ENCODE peak calls at places on chromosomes 4 and X, in ten cellular contexts. I, M, S, N, T, D, W, Y, J and F are unnamed samples.
A peak's percentile ranks its signal among the peaks of the same experiment; 100 is the strongest.

GRCh38 chrX:1394731-1395501 is 3.0 kb upstream of the SLC25A6 start:
- DNase-seq in D (no peak), N (peak; percentile 75), Y (no peak), I (no peak), M (no peak), J (no peak), T (peak; percentile 45), W (no peak), S (no peak), F (peak; percentile 67)

GRCh38 chr4:53744446-53745160 is 153.3 kb upstream of the LNX1 start:
- DNase-seq in N (no peak), I (no peak), D (no peak), Y (no peak), S (no peak), J (no peak), T (no peak), M (no peak), W (no peak), F (no peak)

GRCh38 chr4:16868674-16869073 is 29.8 kb downstream of the LDB2 start:
- DNase-seq in I (no peak), T (no peak), W (no peak), S (no peak), N (no peak), J (no peak), Y (no peak), D (no peak), M (no peak), F (no peak)

GRCh38 chr4:96630839-96631238 is 790.9 kb downstream of the PDHA2 start:
- DNase-seq in S (no peak), N (no peak), W (no peak), Y (no peak), J (no peak), I (no peak), D (no peak), M (no peak), T (no peak), F (no peak)

GRCh38 chr4:101279377-101279871 is 67.9 kb downstream of the PPP3CA start:
- DNase-seq in M (no peak), Y (no peak), D (no peak), T (no peak), S (no peak), N (no peak), W (peak; percentile 28), J (no peak), I (no peak), F (no peak)

GRCh38 chr4:158949094-158949493 is 153.8 kb upstream of the RAPGEF2 start:
- DNase-seq in Y (peak; percentile 79), W (peak; percentile 66), T (no peak), M (no peak), I (no peak), N (no peak), D (no peak), J (no peak), S (no peak), F (no peak)

GRCh38 chr4:27692098-27692679 is 831.5 kb downstream of the STIM2 start:
- DNase-seq in D (peak; percentile 38), W (peak; percentile 52), I (no peak), J (no peak), S (no peak), T (no peak), N (no peak), M (peak; percentile 55), Y (peak; percentile 64), F (no peak)

GRCh38 chrX:123425904-123426303 is 241.8 kb downstream of the GRIA3 start:
- DNase-seq in J (no peak), S (no peak), D (no peak), M (no peak), W (no peak), I (no peak), T (no peak), Y (peak; percentile 38), N (no peak), F (no peak)

GRCh38 chrX:25156323-25156722 is 140.6 kb upstream of the ARX start:
- DNase-seq in S (no peak), M (no peak), N (no peak), T (no peak), W (no peak), I (no peak), J (no peak), Y (no peak), D (no peak), F (no peak)

GRCh38 chrX:22135994-22136684 is 104.0 kb downstream of the PHEX start:
- DNase-seq in J (no peak), D (peak; percentile 21), I (peak; percentile 54), N (no peak), T (no peak), Y (peak; percentile 88), S (no peak), M (peak; percentile 24), W (peak; percentile 63), F (no peak)

GRCh38 chr4:25966171-25966570 is 52.2 kb downstream of the SMIM20 start:
- DNase-seq in M (peak; percentile 50), I (no peak), D (no peak), T (no peak), Y (no peak), S (no peak), W (no peak), N (no peak), J (no peak), F (no peak)

GRCh38 chrX:10769165-10769564 is 148.8 kb upstream of the MID1 start:
- DNase-seq in M (peak; percentile 38), D (peak; percentile 27), J (no peak), W (peak; percentile 32), I (peak; percentile 40), S (no peak), T (no peak), N (no peak), Y (peak; percentile 46), F (no peak)

GRCh38 chr4:13783800-13784411 is 156.4 kb upstream of the BOD1L1 start:
- DNase-seq in T (no peak), D (no peak), Y (peak; percentile 65), W (no peak), S (no peak), M (no peak), N (no peak), J (no peak), I (no peak), F (no peak)

GRCh38 chr4:113540859-113541258 is 220.7 kb downstream of the CAMK2D start:
- DNase-seq in T (no peak), Y (no peak), S (no peak), N (no peak), D (no peak), I (no peak), J (peak; percentile 42), M (no peak), W (no peak), F (no peak)

GRCh38 chrX:39654183-39654925 is 443.4 kb downstream of the BCOR start:
- DNase-seq in T (no peak), S (no peak), W (no peak), Y (no peak), D (peak; percentile 25), I (no peak), N (no peak), M (peak; percentile 82), J (no peak), F (no peak)

GRCh38 chrX:133335027-133335426 is 80.3 kb downstream of the GPC4 start:
- DNase-seq in M (peak; percentile 14), N (no peak), T (no peak), Y (peak; percentile 26), S (no peak), D (peak; percentile 23), W (peak; percentile 66), I (no peak), J (no peak), F (no peak)

GRCh38 chrX:105331244-105331643 is 110.8 kb upstream of the TEX13A start:
- DNase-seq in T (no peak), M (no peak), D (no peak), I (no peak), J (no peak), N (no peak), W (no peak), Y (peak; percentile 82), S (no peak), F (no peak)

GRCh38 chr4:123699823-123700822 is 303.5 kb downstream of the SPRY1 start:
- DNase-seq in J (no peak), Y (peak; percentile 63), W (no peak), T (no peak), M (no peak), S (no peak), D (no peak), N (no peak), I (peak; percentile 41), F (no peak)

GRCh38 chr4:2040391-2041233 is 18.5 kb upstream of the NAT8L start:
- DNase-seq in T (no peak), M (peak; percentile 74), W (no peak), Y (no peak), N (peak; percentile 81), J (no peak), I (no peak), D (peak; percentile 74), S (no peak), F (no peak)

GRCh38 chr4:105472871-105473339 is 957 bp downstream of the PPA2 start:
- DNase-seq in M (no peak), W (peak; percentile 31), Y (no peak), J (no peak), N (no peak), T (no peak), I (peak; percentile 1), S (no peak), D (no peak), F (no peak)

GRCh38 chr4:6771229-6771671 is 11.3 kb upstream of the KIAA0232 start:
- DNase-seq in Y (no peak), N (no peak), I (no peak), T (no peak), D (peak; percentile 51), M (no peak), J (no peak), W (no peak), S (no peak), F (no peak)

GRCh38 chrX:31449064-31449463 is 377.2 kb upstream of the FTHL17 start:
- DNase-seq in Y (no peak), M (no peak), I (no peak), J (no peak), W (no peak), N (no peak), S (no peak), T (no peak), D (no peak), F (no peak)